ENCODE peak calls at places on chromosomes 6 and 20, in four cellular contexts. B, J, T and H are unnamed samples.

GRCh38 chr6:127518212-127518709 is 874 bp downstream of the MTCL3 start:
- DNase-seq in B (no peak), J (peak), T (no peak), H (no peak)

GRCh38 chr6:113734886-113735481 is 122.2 kb upstream of the MARCKS start:
- DNase-seq in T (no peak), B (no peak), J (no peak), H (peak)

GRCh38 chr6:79427721-79428120 is 109.5 kb downstream of the LCA5 start:
- DNase-seq in B (no peak), J (no peak), T (no peak), H (no peak)

GRCh38 chr20:39706089-39706721 is 744.1 kb downstream of the DHX35 start:
- DNase-seq in B (no peak), T (no peak), J (no peak), H (no peak)

GRCh38 chr6:147530132-147531060 is 21.9 kb downstream of the SAMD5 start:
- DNase-seq in J (no peak), B (no peak), T (no peak), H (peak)

GRCh38 chr6:100257661-100258395 is 206.9 kb downstream of the SIM1 start:
- DNase-seq in T (no peak), B (peak), J (no peak), H (no peak)

GRCh38 chr20:62880935-62881661 is 19.5 kb upstream of the TCFL5 start:
- DNase-seq in J (no peak), B (no peak), T (no peak), H (no peak)

GRCh38 chr20:36720510-36720909 is 25.4 kb downstream of the NDRG3 start:
- DNase-seq in B (no peak), J (no peak), T (no peak), H (no peak)

GRCh38 chr6:41693866-41694265 is 41.5 kb downstream of the TFEB start:
- DNase-seq in J (peak), T (peak), B (no peak), H (no peak)

GRCh38 chr6:167428664-167429063 is 103.8 kb downstream of the TTLL2 start:
- DNase-seq in J (peak), T (no peak), B (no peak), H (no peak)

GRCh38 chr6:75563032-75563431 is 38.6 kb upstream of the SENP6 start:
- DNase-seq in J (no peak), T (no peak), B (no peak), H (peak)

GRCh38 chr20:35320396-35321126 is 28.3 kb upstream of the FAM83C start:
- DNase-seq in B (no peak), J (no peak), T (no peak), H (peak)

GRCh38 chr6:105322499-105323231 is 80.2 kb downstream of the PREP start:
- DNase-seq in J (no peak), B (no peak), T (no peak), H (peak)

GRCh38 chr6:104613416-104614001 is 246.2 kb downstream of the HACE1 start:
- DNase-seq in B (no peak), J (no peak), T (no peak), H (no peak)

GRCh38 chr6:170279977-170280688 is 10.7 kb downstream of the DLL1 start:
- DNase-seq in T (peak), B (no peak), J (no peak), H (no peak)

GRCh38 chr6:14499804-14500203 is 382.2 kb downstream of the CD83 start:
- DNase-seq in T (no peak), J (no peak), B (peak), H (peak)

GRCh38 chr6:133757330-133757729 is 131.6 kb upstream of the TCF21 start:
- DNase-seq in B (no peak), T (no peak), J (no peak), H (no peak)

GRCh38 chr6:1686117-1687098 is 76.7 kb downstream of the FOXC1 start:
- DNase-seq in B (peak), T (peak), J (no peak), H (peak)

GRCh38 chr6:25691885-25692284 is 39.9 kb downstream of the SCGN start:
- DNase-seq in B (no peak), T (no peak), J (no peak), H (no peak)

GRCh38 chr20:19583532-19584175 is 174.4 kb upstream of the RIN2 start:
- DNase-seq in B (no peak), J (peak), T (peak), H (peak)

GRCh38 chr20:16944753-16945152 is 196.6 kb downstream of the OTOR start:
- DNase-seq in T (no peak), B (no peak), J (no peak), H (no peak)

GRCh38 chr6:106693343-106693742 is 64.0 kb downstream of the QRSL1 start:
- DNase-seq in J (no peak), B (no peak), T (no peak), H (no peak)

GRCh38 chr6:56955171-56956155 is 556 bp downstream of the BEND6 start:
- DNase-seq in B (peak), J (peak), T (peak), H (peak)

GRCh38 chr6:150403458-150404245 is 34.8 kb downstream of the IYD start:
- DNase-seq in B (no peak), J (no peak), T (no peak), H (peak)

GRCh38 chr6:137647762-137648412 is 153.7 kb upstream of the OLIG3 start:
- DNase-seq in B (no peak), T (no peak), J (no peak), H (peak)

GRCh38 chr6:137650720-137651119 is 156.5 kb upstream of the OLIG3 start:
- DNase-seq in B (no peak), J (no peak), T (no peak), H (no peak)

GRCh38 chr6:137646506-137646905 is 152.3 kb upstream of the OLIG3 start:
- DNase-seq in T (no peak), B (no peak), J (no peak), H (no peak)

GRCh38 chr6:137641474-137642077 is 147.4 kb upstream of the OLIG3 start:
- DNase-seq in T (peak), J (peak), B (peak), H (peak)

DNA sequence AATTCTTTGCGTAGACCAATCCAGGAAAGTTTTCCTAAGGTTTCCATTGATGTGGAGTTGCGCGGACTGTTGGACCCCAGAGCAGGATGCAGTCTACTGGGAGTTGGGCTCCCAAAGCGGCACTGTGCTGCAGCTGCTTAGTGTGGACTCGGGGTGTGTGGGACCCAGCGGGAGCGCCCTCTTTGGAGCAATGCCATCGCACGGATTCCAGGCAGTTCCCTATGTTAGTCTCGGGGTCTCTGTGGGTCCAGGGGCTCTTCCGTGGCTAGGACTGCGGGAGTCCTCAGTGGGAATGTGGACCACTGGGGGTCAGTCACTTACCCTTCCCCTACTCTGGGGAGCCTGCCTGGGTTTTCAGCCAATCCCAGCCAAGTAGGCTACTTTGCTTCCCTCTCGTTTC is 151.7 kb upstream of the OLIG3 start:
- DNase-seq in B (no peak), T (no peak), J (no peak), H (no peak)
- H3K27ac ChIP-seq in B (no peak), T (no peak), J (no peak), H (no peak)

GRCh38 chr6:6588924-6589696 is 590 bp downstream of the LY86 start:
- DNase-seq in T (no peak), B (no peak), J (peak), H (no peak)
- H3K27ac ChIP-seq in T (peak), B (no peak), J (peak), H (no peak)

GRCh38 chr6:43915213-43915869 is 145.3 kb downstream of the VEGFA start:
- DNase-seq in J (no peak), T (peak), B (no peak), H (no peak)
- H3K27ac ChIP-seq in J (no peak), T (no peak), B (no peak), H (no peak)

GRCh38 chr20:3281437-3281836 is 42.4 kb upstream of the SLC4A11 start:
- DNase-seq in T (no peak), J (no peak), B (no peak), H (no peak)

GRCh38 chr20:3282271-3283221 is 43.6 kb upstream of the SLC4A11 start:
- DNase-seq in T (no peak), B (no peak), J (no peak), H (no peak)

GRCh38 chr20:3277686-3278465 is 38.9 kb upstream of the SLC4A11 start:
- DNase-seq in J (no peak), B (no peak), T (no peak), H (no peak)

GRCh38 chr20:3283222-3283820 is 44.3 kb upstream of the SLC4A11 start:
- DNase-seq in J (no peak), B (no peak), T (no peak), H (no peak)
- H3K27ac ChIP-seq in J (no peak), B (no peak), T (peak), H (no peak)

GRCh38 chr6:119459207-119459974 is 109.8 kb upstream of the MAN1A1 start:
- DNase-seq in T (no peak), B (no peak), J (no peak), H (no peak)
- H3K27ac ChIP-seq in T (no peak), B (no peak), J (no peak), H (no peak)

GRCh38 chr6:35093783-35094182 is 47.4 kb downstream of the TCP11 start:
- DNase-seq in J (no peak), B (no peak), T (no peak), H (no peak)

GRCh38 chr6:35093118-35093445 is 48.1 kb downstream of the TCP11 start:
- DNase-seq in T (no peak), J (no peak), B (no peak), H (no peak)

GRCh38 chr6:35094183-35094582 is 47.0 kb downstream of the TCP11 start:
- DNase-seq in T (no peak), J (no peak), B (no peak), H (no peak)

GRCh38 chr6:35099116-35099515 is 42.0 kb downstream of the TCP11 start:
- DNase-seq in T (no peak), B (no peak), J (no peak), H (no peak)

DNA sequence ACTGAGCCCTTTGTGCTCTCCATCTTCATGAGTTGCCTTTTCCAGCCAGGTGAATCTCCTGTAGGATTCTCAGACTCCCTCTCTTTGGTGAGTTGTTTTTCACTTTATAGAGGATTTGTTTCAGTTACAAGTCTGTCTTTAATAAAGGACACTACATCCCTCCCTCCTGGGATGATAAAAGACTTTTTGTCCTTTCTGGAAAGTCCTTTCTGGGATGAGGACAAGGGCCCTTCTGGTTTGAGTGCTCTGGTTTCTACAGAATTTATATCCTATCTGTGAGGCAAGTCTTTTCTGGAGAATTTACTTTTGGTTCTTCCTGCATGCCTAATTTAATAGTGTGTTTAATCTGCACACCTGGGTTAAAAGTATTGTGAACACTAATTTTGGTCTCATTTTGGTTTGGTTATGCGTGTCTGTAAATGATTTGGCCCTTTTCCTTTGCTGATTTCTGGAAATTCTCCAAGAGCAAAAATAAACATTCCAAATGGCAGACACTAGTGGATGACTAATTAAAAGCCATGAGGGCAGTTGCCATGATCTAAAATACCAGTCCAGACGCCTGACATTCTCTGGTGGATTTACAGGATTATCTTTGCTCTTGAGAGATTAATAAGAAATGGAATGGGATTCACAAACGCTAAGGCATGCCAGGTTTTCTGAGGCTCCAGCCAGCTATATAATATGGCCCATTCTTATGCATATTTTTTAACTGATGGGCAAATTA is 44.8 kb downstream of the TCP11 start:
- DNase-seq in T (no peak), B (peak), J (no peak), H (peak)
- H3K27ac ChIP-seq in T (no peak), B (no peak), J (peak), H (peak)

DNA sequence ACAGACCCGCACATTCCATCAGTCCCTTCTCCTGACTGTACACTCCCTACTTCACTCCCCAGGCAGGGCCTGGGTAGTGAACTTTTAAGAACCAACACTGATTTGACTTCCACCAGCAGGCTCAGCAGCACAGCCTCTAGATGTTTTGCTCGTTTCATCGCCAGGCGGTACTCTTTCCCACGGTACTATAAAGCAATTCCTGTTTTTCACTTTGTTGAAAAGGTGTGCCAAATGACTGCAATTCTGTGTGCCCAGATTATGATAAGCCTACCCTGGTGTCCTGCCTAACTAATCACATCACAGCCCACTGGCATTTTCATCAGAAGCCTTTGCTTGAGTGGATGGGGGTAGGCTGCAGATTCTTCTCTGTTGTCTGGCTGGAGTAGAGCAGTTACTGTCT is 12.9 kb upstream of the WTAP start:
- DNase-seq in J (no peak), T (no peak), B (no peak), H (no peak)
- H3K27ac ChIP-seq in J (peak), T (no peak), B (no peak), H (no peak)

GRCh38 chr6:44622555-44622954 is 235.0 kb downstream of the CDC5L start:
- DNase-seq in B (no peak), J (no peak), T (no peak), H (no peak)

GRCh38 chr6:44617416-44617815 is 229.9 kb downstream of the CDC5L start:
- DNase-seq in J (no peak), T (no peak), B (no peak), H (no peak)

GRCh38 chr6:44621846-44622245 is 234.3 kb downstream of the CDC5L start:
- DNase-seq in J (no peak), T (no peak), B (no peak), H (no peak)

GRCh38 chr6:44624226-44624625 is 236.7 kb downstream of the CDC5L start:
- DNase-seq in B (no peak), T (no peak), J (no peak), H (no peak)

GRCh38 chr6:44620922-44621321 is 233.4 kb downstream of the CDC5L start:
- DNase-seq in T (no peak), B (no peak), J (no peak), H (no peak)
- H3K27ac ChIP-seq in T (no peak), B (no peak), J (no peak), H (no peak)

GRCh38 chr20:48187891-48188290 is 402.6 kb upstream of the SULF2 start:
- DNase-seq in J (no peak), T (no peak), B (no peak), H (no peak)
- H3K27ac ChIP-seq in J (no peak), T (no peak), B (no peak), H (no peak)

GRCh38 chr6:36757206-36757605 is 59.6 kb downstream of the RAB44 start:
- DNase-seq in B (no peak), T (no peak), J (no peak), H (no peak)

GRCh38 chr6:36758516-36759176 is 61.0 kb downstream of the RAB44 start:
- DNase-seq in B (no peak), J (no peak), T (no peak), H (no peak)

GRCh38 chr6:36757943-36758508 is 60.4 kb downstream of the RAB44 start:
- DNase-seq in T (no peak), J (no peak), B (no peak), H (no peak)

GRCh38 chr6:36755435-36756348 is 58.1 kb downstream of the RAB44 start:
- DNase-seq in J (no peak), T (no peak), B (no peak), H (peak)

DNA sequence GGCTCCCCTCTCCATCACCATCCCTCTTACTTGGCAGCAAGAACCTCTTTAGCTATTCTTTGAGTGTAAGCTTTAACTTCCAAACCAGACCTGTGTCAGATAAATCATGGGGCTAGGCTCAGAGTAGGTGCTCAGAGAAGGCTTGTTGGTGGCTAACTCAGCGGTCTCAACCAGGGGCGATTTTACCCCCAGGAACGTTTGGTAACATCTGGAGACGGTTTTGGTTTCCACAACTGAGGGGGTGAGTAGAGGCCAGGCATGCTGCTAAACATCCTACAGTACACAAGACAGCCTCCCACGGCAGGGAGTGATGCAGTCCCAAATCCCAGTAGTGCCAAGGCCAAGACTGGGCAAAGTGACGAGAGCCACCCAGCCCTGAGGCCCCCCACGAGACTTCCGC is 59.1 kb downstream of the RAB44 start:
- DNase-seq in B (no peak), T (no peak), J (no peak), H (no peak)
- H3K27ac ChIP-seq in B (no peak), T (no peak), J (no peak), H (no peak)